ENCODE peak calls at places on chromosome 13, in five cellular contexts. C is CD8-positive, alpha-beta T cell; B is gastrocnemius medialis; Z is tibial artery; H is fibroblast of pulmonary artery. A is an unnamed sample.
A peak's percentile ranks its signal among the peaks of the same experiment; 100 is the strongest.

GRCh38 chr13:84418041-84418440 is 535.8 kb upstream of the SLITRK1 start:
- DNase-seq in C (no peak), B (no peak), Z (no peak), H (no peak), A (no peak)

GRCh38 chr13:31485651-31486051 is 253.7 kb upstream of the RXFP2 start:
- DNase-seq in C (no peak), B (no peak), Z (no peak), H (peak; percentile 69), A (peak; percentile 13)

GRCh38 chr13:39960206-39960605 is 304.7 kb downstream of the COG6 start:
- DNase-seq in C (no peak), B (no peak), Z (no peak), H (no peak), A (no peak)

GRCh38 chr13:82364525-82364924 is 1517.7 kb downstream of the SLITRK1 start:
- DNase-seq in C (no peak), B (no peak), Z (no peak), H (no peak), A (no peak)

GRCh38 chr13:51858433-51859247 is 3.1 kb upstream of the CCDC70 start:
- DNase-seq in C (no peak), B (no peak), Z (no peak), H (no peak), A (no peak)

GRCh38 chr13:112449545-112449930 is 73.4 kb downstream of the SPACA7 start:
- DNase-seq in C (peak; percentile 15), B (no peak), Z (peak; percentile 13), H (no peak), A (no peak)

GRCh38 chr13:43364210-43365041 is 341.0 kb downstream of the DNAJC15 start:
- DNase-seq in C (no peak), B (no peak), Z (no peak), H (peak; percentile 88), A (peak; percentile 90)

GRCh38 chr13:113820813-113821651 is 42.8 kb downstream of the GAS6 start:
- DNase-seq in C (no peak), B (peak; percentile 95), Z (peak; percentile 94), H (peak; percentile 92), A (peak; percentile 99)

GRCh38 chr13:42485272-42485671 is 88.7 kb upstream of the TNFSF11 start:
- DNase-seq in C (no peak), B (no peak), Z (no peak), H (no peak), A (no peak)

GRCh38 chr13:113767366-113767765 is 8.3 kb downstream of the TMEM255B start:
- DNase-seq in C (no peak), B (no peak), Z (no peak), H (no peak), A (no peak)

GRCh38 chr13:20869540-20869939 is 33.0 kb downstream of the XPO4 start:
- DNase-seq in C (no peak), B (no peak), Z (no peak), H (peak; percentile 35), A (peak; percentile 54)

GRCh38 chr13:28819046-28819747 is 942 bp upstream of the MTUS2 start:
- DNase-seq in C (no peak), B (no peak), Z (no peak), H (peak; percentile 35), A (peak; percentile 7)

GRCh38 chr13:33322474-33322827 is 36.9 kb upstream of the STARD13 start:
- DNase-seq in C (no peak), B (peak; percentile 16), Z (peak; percentile 73), H (peak; percentile 88), A (peak; percentile 8)

GRCh38 chr13:110713981-110714797 is 689 bp downstream of the ING1 start:
- DNase-seq in C (peak; percentile 86), B (peak; percentile 26), Z (peak; percentile 79), H (peak; percentile 47), A (peak; percentile 52)

GRCh38 chr13:24112791-24113190 is 47.7 kb upstream of the SPATA13 start:
- DNase-seq in C (no peak), B (no peak), Z (no peak), H (peak; percentile 56), A (no peak)

GRCh38 chr13:56317839-56318238 is 822.9 kb upstream of the PRR20A start:
- DNase-seq in C (no peak), B (no peak), Z (no peak), H (no peak), A (no peak)

GRCh38 chr13:28754698-28755545 is 36.2 kb upstream of the SLC46A3 start:
- DNase-seq in C (no peak), B (no peak), Z (no peak), H (peak; percentile 68), A (peak; percentile 1)

GRCh38 chr13:78029891-78030290 is 111.3 kb upstream of the EDNRB start:
- DNase-seq in C (no peak), B (no peak), Z (no peak), H (no peak), A (no peak)

GRCh38 chr13:93752506-93752905 is 525.9 kb downstream of the GPC6 start:
- DNase-seq in C (no peak), B (no peak), Z (no peak), H (no peak), A (no peak)

GRCh38 chr13:22027561-22027960 is 356.7 kb downstream of the FGF9 start:
- DNase-seq in C (no peak), B (no peak), Z (no peak), H (no peak), A (no peak)

GRCh38 chr13:103466761-103467160 is 400.5 kb upstream of the SLC10A2 start:
- DNase-seq in C (no peak), B (no peak), Z (no peak), H (no peak), A (no peak)

GRCh38 chr13:19596960-19597361 is 35.6 kb upstream of the TPTE2 start:
- DNase-seq in C (no peak), B (no peak), Z (no peak), H (peak; percentile 18), A (peak; percentile 60)

GRCh38 chr13:99087954-99088491 is 110.2 kb upstream of the DOCK9 start:
- DNase-seq in C (peak; percentile 62), B (no peak), Z (no peak), H (no peak), A (no peak)

GRCh38 chr13:94305463-94305862 is 174.0 kb downstream of the DCT start:
- DNase-seq in C (no peak), B (no peak), Z (no peak), H (peak; percentile 83), A (peak; percentile 87)

GRCh38 chr13:20415694-20416107 is 110.0 kb downstream of the CRYL1 start:
- DNase-seq in C (no peak), B (no peak), Z (no peak), H (no peak), A (no peak)

GRCh38 chr13:48545608-48546007 is 12.7 kb upstream of the RCBTB2 start:
- DNase-seq in C (no peak), B (no peak), Z (no peak), H (no peak), A (no peak)

GRCh38 chr13:38763446-38764381 is 76.8 kb downstream of the FREM2 start:
- DNase-seq in C (no peak), B (no peak), Z (no peak), H (peak; percentile 60), A (peak; percentile 52)

GRCh38 chr13:23799945-23800344 is 89.3 kb downstream of the MIPEP start:
- DNase-seq in C (no peak), B (no peak), Z (no peak), H (no peak), A (no peak)

DNA sequence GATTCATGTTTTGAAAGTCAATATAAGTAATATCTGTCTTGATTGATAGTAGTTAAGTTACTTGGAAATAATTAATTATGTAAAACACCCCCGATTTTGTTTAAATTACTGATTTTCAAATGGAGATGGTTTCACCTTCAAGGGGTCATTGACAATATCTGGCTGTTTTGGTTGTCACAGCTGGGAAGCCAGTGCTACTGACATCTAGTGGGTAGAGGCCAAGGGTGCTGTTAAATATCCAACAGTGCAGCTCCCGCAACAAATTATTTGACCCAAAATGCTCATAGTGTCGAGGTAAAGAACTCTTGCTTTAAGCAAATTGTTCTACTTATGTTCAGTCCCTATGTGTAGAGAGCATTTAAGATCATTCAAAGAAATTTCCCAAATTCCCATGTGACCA is 50.6 kb upstream of the PCDH20 start:
- DNase-seq in C (no peak), B (no peak), Z (no peak), H (no peak), A (no peak)
- TF ChIP-seq CTCF in C (no peak), B (no peak), Z (no peak), H (no peak), A (no peak)

DNA sequence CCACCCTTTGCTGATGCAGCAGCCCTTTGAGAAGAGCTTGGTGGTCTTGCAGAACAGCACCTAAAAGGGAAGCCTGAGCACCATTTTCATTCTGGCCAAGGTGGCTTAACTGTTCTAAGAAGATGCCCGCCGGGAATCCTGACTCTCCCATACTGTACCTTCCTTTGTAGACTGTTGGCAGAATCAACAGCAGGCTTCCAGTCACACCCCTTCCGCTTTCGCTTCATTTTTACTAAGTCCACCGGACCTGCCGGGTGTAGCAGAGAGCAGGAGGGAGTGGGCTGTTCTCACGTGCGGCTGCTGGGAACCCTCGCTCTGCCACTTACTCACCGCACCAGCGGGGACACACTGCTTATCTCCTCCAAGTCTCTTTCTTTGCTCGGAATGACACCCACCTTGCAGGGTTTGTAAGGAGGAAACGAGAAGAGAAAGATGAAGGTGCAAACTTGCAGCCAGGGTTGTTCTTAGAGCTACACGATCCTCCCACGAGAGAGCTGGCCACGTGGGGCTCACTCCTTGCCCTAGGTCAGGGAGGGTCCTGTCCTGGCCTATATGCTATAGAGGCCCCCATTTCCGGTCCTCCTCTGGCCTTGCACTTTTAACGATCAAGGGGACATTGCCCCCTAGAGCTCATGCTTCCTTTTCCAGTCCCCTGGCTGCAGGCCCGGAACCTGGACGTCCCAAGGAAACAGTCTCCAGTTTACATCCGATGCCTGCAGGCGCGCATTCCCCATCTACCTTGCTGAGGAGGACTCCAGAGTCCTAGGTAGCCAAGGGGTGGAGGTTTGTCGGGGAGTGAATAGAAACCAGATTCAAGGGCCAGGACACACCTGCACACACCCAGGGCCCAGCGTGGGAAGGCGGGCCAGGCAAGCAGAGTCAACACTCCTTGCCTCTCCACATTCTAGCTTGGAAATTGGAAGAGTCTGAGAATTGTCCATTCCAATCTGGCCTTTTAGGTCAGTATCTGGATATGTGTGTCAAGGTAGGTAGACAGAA is 453.6 kb downstream of the IRS2 start:
- DNase-seq in C (no peak), B (no peak), Z (no peak), H (no peak), A (no peak)
- TF ChIP-seq CTCF in C (no peak), B (no peak), Z (no peak), H (no peak), A (no peak)

DNA sequence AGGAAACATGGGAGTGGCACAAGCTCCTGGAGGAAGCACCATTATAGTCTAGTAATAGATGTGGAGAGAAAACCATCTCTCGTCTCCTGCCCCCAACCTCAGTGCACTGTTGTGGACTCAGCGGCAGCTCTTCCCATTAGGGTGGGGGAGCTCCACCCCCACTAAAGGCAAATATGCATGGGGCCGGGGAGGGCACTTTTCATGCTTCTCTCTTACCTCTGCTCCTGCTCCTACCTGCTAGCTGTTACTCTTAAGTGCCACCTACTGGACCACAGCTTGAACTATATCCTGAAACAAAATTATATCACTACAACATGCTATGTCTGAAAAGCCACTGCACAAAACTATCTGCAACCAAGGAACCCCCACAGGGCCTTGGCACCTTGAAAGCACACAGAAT is 112.6 kb upstream of the DACH1 start:
- DNase-seq in C (no peak), B (no peak), Z (no peak), H (peak; percentile 8), A (peak; percentile 1)
- TF ChIP-seq CTCF in C (no peak), B (no peak), Z (no peak), H (peak; percentile 21), A (peak; percentile 38)

GRCh38 chr13:49560270-49561063 is 24.9 kb downstream of the RCBTB1 start:
- DNase-seq in C (no peak), B (no peak), Z (no peak), H (peak; percentile 31), A (peak; percentile 68)
- TF ChIP-seq CTCF in C (no peak), B (no peak), Z (no peak), H (peak; percentile 24), A (peak; percentile 49)

A was measured in fibroblast of lung.